ENCODE peak calls at places on chromosomes 3 and 15, in ten cellular contexts. One of them, this sample, is unnamed.

GRCh38 chr3:16548721-16549120 is 35.2 kb upstream of the RFTN1 start:
- DNase-seq in AG09309: peak
- DNase-seq in AG10803: peak
- DNase-seq in endodermal cell: no peak
- DNase-seq in stomach: no peak
- DNase-seq in bronchial epithelial cell: peak
- DNase-seq in epithelial cell of esophagus: peak
- DNase-seq in fibroblast of lung: peak
- DNase-seq in tibial artery: no peak
- DNase-seq in GM23338: no peak
- DNase-seq in this sample: no peak

GRCh38 chr15:35379972-35380371 is 166.0 kb downstream of the DPH6 start:
- DNase-seq in AG09309: no peak
- DNase-seq in AG10803: no peak
- DNase-seq in endodermal cell: peak
- DNase-seq in stomach: no peak
- DNase-seq in bronchial epithelial cell: peak
- DNase-seq in epithelial cell of esophagus: peak
- DNase-seq in fibroblast of lung: no peak
- DNase-seq in tibial artery: no peak
- DNase-seq in GM23338: no peak
- DNase-seq in this sample: no peak

GRCh38 chr15:70271422-70272088 is 173.8 kb upstream of the TLE3 start:
- DNase-seq in AG09309: peak
- DNase-seq in AG10803: peak
- DNase-seq in endodermal cell: peak
- DNase-seq in stomach: no peak
- DNase-seq in bronchial epithelial cell: peak
- DNase-seq in epithelial cell of esophagus: peak
- DNase-seq in fibroblast of lung: peak
- DNase-seq in tibial artery: peak
- DNase-seq in GM23338: no peak
- DNase-seq in this sample: peak

GRCh38 chr15:30997270-30997669 is 5.8 kb upstream of the MTMR10 start:
- DNase-seq in AG09309: no peak
- DNase-seq in AG10803: no peak
- DNase-seq in endodermal cell: no peak
- DNase-seq in stomach: no peak
- DNase-seq in bronchial epithelial cell: peak
- DNase-seq in epithelial cell of esophagus: peak
- DNase-seq in fibroblast of lung: no peak
- DNase-seq in tibial artery: no peak
- DNase-seq in GM23338: no peak
- DNase-seq in this sample: no peak

GRCh38 chr15:93372209-93372910 is 283.3 kb upstream of the RGMA start:
- DNase-seq in AG09309: no peak
- DNase-seq in AG10803: no peak
- DNase-seq in endodermal cell: peak
- DNase-seq in stomach: no peak
- DNase-seq in bronchial epithelial cell: no peak
- DNase-seq in epithelial cell of esophagus: no peak
- DNase-seq in fibroblast of lung: no peak
- DNase-seq in tibial artery: no peak
- DNase-seq in GM23338: no peak
- DNase-seq in this sample: no peak

GRCh38 chr3:164095949-164096348 is 982.3 kb downstream of the SI start:
- DNase-seq in AG09309: no peak
- DNase-seq in AG10803: no peak
- DNase-seq in endodermal cell: no peak
- DNase-seq in stomach: no peak
- DNase-seq in bronchial epithelial cell: no peak
- DNase-seq in epithelial cell of esophagus: no peak
- DNase-seq in fibroblast of lung: no peak
- DNase-seq in tibial artery: no peak
- DNase-seq in GM23338: no peak
- DNase-seq in this sample: no peak

GRCh38 chr3:18423401-18424212 is 1.5 kb downstream of the SATB1 start:
- DNase-seq in AG09309: no peak
- DNase-seq in AG10803: peak
- DNase-seq in endodermal cell: peak
- DNase-seq in stomach: peak
- DNase-seq in bronchial epithelial cell: peak
- DNase-seq in epithelial cell of esophagus: peak
- DNase-seq in fibroblast of lung: peak
- DNase-seq in tibial artery: peak
- DNase-seq in GM23338: peak
- DNase-seq in this sample: no peak

GRCh38 chr3:197750863-197751737 is 1.4 kb downstream of the FYTTD1 start:
- DNase-seq in AG09309: no peak
- DNase-seq in AG10803: peak
- DNase-seq in endodermal cell: peak
- DNase-seq in stomach: peak
- DNase-seq in bronchial epithelial cell: peak
- DNase-seq in epithelial cell of esophagus: peak
- DNase-seq in fibroblast of lung: peak
- DNase-seq in tibial artery: peak
- DNase-seq in GM23338: no peak
- DNase-seq in this sample: no peak

GRCh38 chr3:48301020-48301813 is 32.2 kb downstream of the SPINK8 start:
- DNase-seq in AG09309: peak
- DNase-seq in AG10803: peak
- DNase-seq in endodermal cell: peak
- DNase-seq in stomach: peak
- DNase-seq in bronchial epithelial cell: peak
- DNase-seq in epithelial cell of esophagus: peak
- DNase-seq in fibroblast of lung: peak
- DNase-seq in tibial artery: peak
- DNase-seq in GM23338: peak
- DNase-seq in this sample: peak

GRCh38 chr3:48301814-48302194 is 31.7 kb downstream of the SPINK8 start:
- DNase-seq in AG09309: no peak
- DNase-seq in AG10803: peak
- DNase-seq in endodermal cell: no peak
- DNase-seq in stomach: peak
- DNase-seq in bronchial epithelial cell: peak
- DNase-seq in epithelial cell of esophagus: peak
- DNase-seq in fibroblast of lung: peak
- DNase-seq in tibial artery: no peak
- DNase-seq in GM23338: peak
- DNase-seq in this sample: no peak

GRCh38 chr3:48296699-48297098 is 36.8 kb downstream of the SPINK8 start:
- DNase-seq in AG09309: no peak
- DNase-seq in AG10803: no peak
- DNase-seq in endodermal cell: no peak
- DNase-seq in stomach: no peak
- DNase-seq in bronchial epithelial cell: no peak
- DNase-seq in epithelial cell of esophagus: no peak
- DNase-seq in fibroblast of lung: no peak
- DNase-seq in tibial artery: no peak
- DNase-seq in GM23338: no peak
- DNase-seq in this sample: no peak

GRCh38 chr3:48297111-48297810 is 36.2 kb downstream of the SPINK8 start:
- DNase-seq in AG09309: no peak
- DNase-seq in AG10803: no peak
- DNase-seq in endodermal cell: no peak
- DNase-seq in stomach: no peak
- DNase-seq in bronchial epithelial cell: no peak
- DNase-seq in epithelial cell of esophagus: no peak
- DNase-seq in fibroblast of lung: no peak
- DNase-seq in tibial artery: no peak
- DNase-seq in GM23338: no peak
- DNase-seq in this sample: no peak

DNA sequence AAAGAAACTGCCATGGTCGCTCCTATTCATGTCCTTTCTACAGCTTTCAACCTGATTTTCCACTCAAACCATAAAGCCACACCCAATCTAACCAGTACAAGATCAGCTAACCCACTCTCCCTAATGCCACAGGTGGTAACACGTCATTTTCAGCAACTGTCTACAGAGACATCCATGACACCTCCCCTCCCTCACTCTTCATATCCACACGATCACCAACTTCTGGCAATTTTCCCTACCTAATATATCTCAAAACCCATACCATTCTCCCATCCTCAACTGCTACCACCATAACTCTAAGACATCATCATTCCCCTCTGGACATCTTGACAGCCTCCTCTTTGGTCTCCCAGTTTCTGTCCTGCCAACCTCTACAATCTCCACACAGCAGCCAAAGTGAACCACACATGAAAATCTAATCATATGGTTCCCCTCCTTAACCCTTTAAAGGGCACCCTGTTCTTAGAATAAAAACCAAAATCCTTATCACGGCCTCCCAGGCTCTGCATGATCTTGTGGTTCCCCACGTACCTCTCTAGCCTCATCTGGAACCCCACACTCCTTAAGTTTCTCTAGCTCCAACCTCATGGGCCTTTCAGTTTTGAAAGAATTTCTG is 33.6 kb downstream of the SPINK8 start:
- DNase-seq in AG09309: no peak
- DNase-seq in AG10803: no peak
- DNase-seq in endodermal cell: no peak
- DNase-seq in stomach: no peak
- DNase-seq in bronchial epithelial cell: no peak
- DNase-seq in epithelial cell of esophagus: no peak
- DNase-seq in fibroblast of lung: no peak
- DNase-seq in tibial artery: no peak
- DNase-seq in GM23338: no peak
- DNase-seq in this sample: no peak
- H3K4me3 ChIP-seq in AG09309: no peak
- H3K4me3 ChIP-seq in AG10803: peak
- H3K4me3 ChIP-seq in endodermal cell: peak
- H3K4me3 ChIP-seq in stomach: peak
- H3K4me3 ChIP-seq in bronchial epithelial cell: no peak
- H3K4me3 ChIP-seq in epithelial cell of esophagus: peak
- H3K4me3 ChIP-seq in fibroblast of lung: peak
- H3K4me3 ChIP-seq in tibial artery: no peak
- H3K4me3 ChIP-seq in GM23338: peak
- H3K4me3 ChIP-seq in this sample: peak

GRCh38 chr3:11230125-11230524 is 42.1 kb upstream of the ATG7 start:
- DNase-seq in AG09309: no peak
- DNase-seq in AG10803: peak
- DNase-seq in endodermal cell: no peak
- DNase-seq in stomach: no peak
- DNase-seq in bronchial epithelial cell: peak
- DNase-seq in epithelial cell of esophagus: peak
- DNase-seq in fibroblast of lung: peak
- DNase-seq in tibial artery: no peak
- DNase-seq in GM23338: no peak
- DNase-seq in this sample: no peak
- TF ChIP-seq CTCF in AG09309: no peak
- TF ChIP-seq CTCF in AG10803: no peak
- TF ChIP-seq CTCF in endodermal cell: no peak
- TF ChIP-seq CTCF in stomach: no peak
- TF ChIP-seq CTCF in bronchial epithelial cell: no peak
- TF ChIP-seq CTCF in epithelial cell of esophagus: no peak
- TF ChIP-seq CTCF in fibroblast of lung: no peak
- TF ChIP-seq CTCF in tibial artery: no peak
- TF ChIP-seq CTCF in GM23338: no peak
- TF ChIP-seq CTCF in this sample: no peak

DNA sequence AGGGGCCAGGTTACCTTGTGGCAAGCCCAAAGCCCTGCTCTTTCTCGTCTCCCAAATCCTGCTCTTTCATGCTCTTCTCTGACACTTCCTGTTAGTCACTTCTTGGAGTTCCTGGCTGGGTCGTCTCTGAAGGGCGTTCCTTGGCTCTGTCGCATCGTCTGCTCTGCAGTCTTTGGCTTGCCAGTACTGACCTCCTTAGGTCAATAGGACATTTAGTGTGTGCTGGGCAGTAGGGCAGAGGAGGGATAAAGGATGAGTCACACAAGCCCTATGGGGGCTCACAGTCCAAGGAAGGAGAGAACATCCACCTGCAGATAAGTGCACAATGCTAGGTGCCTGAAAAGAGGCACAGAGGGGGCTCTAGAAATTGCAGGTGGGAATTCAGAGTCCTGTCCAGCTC is 87.5 kb downstream of the FAM43A start:
- DNase-seq in AG09309: no peak
- DNase-seq in AG10803: peak
- DNase-seq in endodermal cell: peak
- DNase-seq in stomach: no peak
- DNase-seq in bronchial epithelial cell: peak
- DNase-seq in epithelial cell of esophagus: peak
- DNase-seq in fibroblast of lung: peak
- DNase-seq in tibial artery: no peak
- DNase-seq in GM23338: no peak
- DNase-seq in this sample: no peak
- H3K4me3 ChIP-seq in AG09309: no peak
- H3K4me3 ChIP-seq in AG10803: no peak
- H3K4me3 ChIP-seq in endodermal cell: no peak
- H3K4me3 ChIP-seq in stomach: no peak
- H3K4me3 ChIP-seq in bronchial epithelial cell: no peak
- H3K4me3 ChIP-seq in epithelial cell of esophagus: no peak
- H3K4me3 ChIP-seq in fibroblast of lung: no peak
- H3K4me3 ChIP-seq in tibial artery: no peak
- H3K4me3 ChIP-seq in GM23338: no peak
- H3K4me3 ChIP-seq in this sample: no peak

GRCh38 chr3:52443268-52443610 is 1.7 kb downstream of the SEMA3G start:
- DNase-seq in AG09309: no peak
- DNase-seq in AG10803: no peak
- DNase-seq in endodermal cell: no peak
- DNase-seq in stomach: no peak
- DNase-seq in bronchial epithelial cell: no peak
- DNase-seq in epithelial cell of esophagus: no peak
- DNase-seq in fibroblast of lung: no peak
- DNase-seq in tibial artery: no peak
- DNase-seq in GM23338: no peak
- DNase-seq in this sample: no peak

GRCh38 chr3:52446631-52447511 is 2.0 kb upstream of the SEMA3G start:
- DNase-seq in AG09309: no peak
- DNase-seq in AG10803: peak
- DNase-seq in endodermal cell: peak
- DNase-seq in stomach: peak
- DNase-seq in bronchial epithelial cell: no peak
- DNase-seq in epithelial cell of esophagus: peak
- DNase-seq in fibroblast of lung: peak
- DNase-seq in tibial artery: peak
- DNase-seq in GM23338: peak
- DNase-seq in this sample: no peak

GRCh38 chr3:52443791-52444687 is 864 bp downstream of the SEMA3G start:
- DNase-seq in AG09309: no peak
- DNase-seq in AG10803: no peak
- DNase-seq in endodermal cell: peak
- DNase-seq in stomach: no peak
- DNase-seq in bronchial epithelial cell: no peak
- DNase-seq in epithelial cell of esophagus: no peak
- DNase-seq in fibroblast of lung: no peak
- DNase-seq in tibial artery: peak
- DNase-seq in GM23338: peak
- DNase-seq in this sample: no peak

GRCh38 chr3:52446042-52446441 is 1.1 kb upstream of the SEMA3G start:
- DNase-seq in AG09309: no peak
- DNase-seq in AG10803: no peak
- DNase-seq in endodermal cell: peak
- DNase-seq in stomach: no peak
- DNase-seq in bronchial epithelial cell: no peak
- DNase-seq in epithelial cell of esophagus: no peak
- DNase-seq in fibroblast of lung: no peak
- DNase-seq in tibial artery: no peak
- DNase-seq in GM23338: no peak
- DNase-seq in this sample: no peak

GRCh38 chr3:52444860-52445793 is at the start of gene SEMA3G:
- DNase-seq in AG09309: no peak
- DNase-seq in AG10803: peak
- DNase-seq in endodermal cell: peak
- DNase-seq in stomach: peak
- DNase-seq in bronchial epithelial cell: peak
- DNase-seq in epithelial cell of esophagus: peak
- DNase-seq in fibroblast of lung: peak
- DNase-seq in tibial artery: peak
- DNase-seq in GM23338: peak
- DNase-seq in this sample: no peak
- TF ChIP-seq CTCF in AG09309: peak
- TF ChIP-seq CTCF in AG10803: peak
- TF ChIP-seq CTCF in endodermal cell: peak
- TF ChIP-seq CTCF in stomach: peak
- TF ChIP-seq CTCF in bronchial epithelial cell: peak
- TF ChIP-seq CTCF in epithelial cell of esophagus: peak
- TF ChIP-seq CTCF in fibroblast of lung: peak
- TF ChIP-seq CTCF in tibial artery: peak
- TF ChIP-seq CTCF in GM23338: peak
- TF ChIP-seq CTCF in this sample: peak

This sample was measured in epithelial cell of proximal tubule.